ENCODE peak calls at places on chromosomes 2 and 18, in seven cellular contexts. Y, T, U, Q, I, P and A are unnamed samples.

GRCh38 chr18:78528437-78529228 is 451.0 kb upstream of the SALL3 start:
- DNase-seq in Y (no peak), T (no peak), U (no peak), Q (no peak), I (no peak), P (no peak), A (no peak)

GRCh38 chr2:100596465-100596864 is 33.7 kb downstream of the PDCL3 start:
- DNase-seq in Y (no peak), T (no peak), U (no peak), Q (no peak), I (no peak), P (no peak), A (no peak)

GRCh38 chr2:240142859-240143258 is 2.4 kb upstream of the OTOS start:
- DNase-seq in Y (no peak), T (no peak), U (no peak), Q (no peak), I (no peak), P (no peak), A (no peak)

GRCh38 chr18:44130365-44130942 is 550.2 kb upstream of the SETBP1 start:
- DNase-seq in Y (peak), T (no peak), U (peak), Q (peak), I (peak), P (no peak), A (no peak)

GRCh38 chr2:118830886-118831285 is 16.6 kb downstream of the EN1 start:
- DNase-seq in Y (no peak), T (no peak), U (no peak), Q (no peak), I (no peak), P (no peak), A (no peak)

GRCh38 chr2:175373001-175373727 is 191.7 kb upstream of the ATP5MC3 start:
- DNase-seq in Y (no peak), T (peak), U (peak), Q (no peak), I (peak), P (no peak), A (no peak)

GRCh38 chr2:177147093-177147694 is 65.4 kb upstream of the HNRNPA3 start:
- DNase-seq in Y (no peak), T (peak), U (peak), Q (peak), I (peak), P (no peak), A (no peak)

GRCh38 chr2:73092146-73092783 is 20.5 kb downstream of the RAB11FIP5 start:
- DNase-seq in Y (no peak), T (no peak), U (no peak), Q (no peak), I (no peak), P (no peak), A (no peak)

GRCh38 chr2:223247136-223247535 is 195.1 kb downstream of the KCNE4 start:
- DNase-seq in Y (no peak), T (peak), U (peak), Q (no peak), I (peak), P (no peak), A (no peak)

GRCh38 chr2:155382781-155383180 is 684.3 kb downstream of the KCNJ3 start:
- DNase-seq in Y (no peak), T (no peak), U (no peak), Q (no peak), I (no peak), P (no peak), A (no peak)

GRCh38 chr2:11123856-11124759 is 31.2 kb upstream of the SLC66A3 start:
- DNase-seq in Y (no peak), T (peak), U (peak), Q (peak), I (peak), P (no peak), A (no peak)

GRCh38 chr2:187395276-187396015 is 52.6 kb downstream of the CALCRL start:
- DNase-seq in Y (no peak), T (no peak), U (no peak), Q (no peak), I (no peak), P (no peak), A (no peak)

GRCh38 chr2:75833386-75833785 is 122.7 kb upstream of the GCFC2 start:
- DNase-seq in Y (no peak), T (no peak), U (no peak), Q (no peak), I (no peak), P (no peak), A (no peak)

GRCh38 chr18:61203151-61203550 is 130.1 kb upstream of the CDH20 start:
- DNase-seq in Y (no peak), T (no peak), U (peak), Q (no peak), I (peak), P (no peak), A (no peak)

GRCh38 chr18:39806519-39806918 is 2148.5 kb upstream of the PIK3C3 start:
- DNase-seq in Y (no peak), T (peak), U (peak), Q (no peak), I (peak), P (no peak), A (no peak)

GRCh38 chr2:174078275-174078674 is 113.1 kb upstream of the SP3 start:
- DNase-seq in Y (no peak), T (peak), U (peak), Q (peak), I (peak), P (no peak), A (no peak)
- TF ChIP-seq CTCF in Y (peak), T (peak), U (peak), Q (peak), I (peak), P (peak), A (no peak)

GRCh38 chr2:55050133-55050994 is at the start of gene RTN4:
- DNase-seq in Y (peak), T (peak), U (peak), Q (peak), I (peak), P (peak), A (peak)
- TF ChIP-seq CTCF in Y (no peak), T (no peak), U (peak), Q (no peak), I (peak), P (peak), A (no peak)

GRCh38 chr2:38076250-38076709 is 329 bp upstream of the CYP1B1 start:
- DNase-seq in Y (peak), T (peak), U (peak), Q (peak), I (peak), P (peak), A (no peak)

GRCh38 chr2:38075436-38076249 is at the start of gene CYP1B1:
- DNase-seq in Y (peak), T (no peak), U (no peak), Q (peak), I (no peak), P (no peak), A (no peak)

GRCh38 chr2:38074775-38075435 is 1.0 kb downstream of the CYP1B1 start:
- DNase-seq in Y (no peak), T (no peak), U (peak), Q (peak), I (peak), P (peak), A (no peak)

GRCh38 chr2:38077431-38077769 is 1.4 kb upstream of the CYP1B1 start:
- DNase-seq in Y (no peak), T (no peak), U (no peak), Q (no peak), I (no peak), P (no peak), A (no peak)

GRCh38 chr2:38076710-38077430 is 919 bp upstream of the CYP1B1 start:
- DNase-seq in Y (peak), T (peak), U (peak), Q (peak), I (peak), P (peak), A (no peak)
- TF ChIP-seq CTCF in Y (peak), T (peak), U (peak), Q (no peak), I (no peak), P (peak), A (no peak)

DNA sequence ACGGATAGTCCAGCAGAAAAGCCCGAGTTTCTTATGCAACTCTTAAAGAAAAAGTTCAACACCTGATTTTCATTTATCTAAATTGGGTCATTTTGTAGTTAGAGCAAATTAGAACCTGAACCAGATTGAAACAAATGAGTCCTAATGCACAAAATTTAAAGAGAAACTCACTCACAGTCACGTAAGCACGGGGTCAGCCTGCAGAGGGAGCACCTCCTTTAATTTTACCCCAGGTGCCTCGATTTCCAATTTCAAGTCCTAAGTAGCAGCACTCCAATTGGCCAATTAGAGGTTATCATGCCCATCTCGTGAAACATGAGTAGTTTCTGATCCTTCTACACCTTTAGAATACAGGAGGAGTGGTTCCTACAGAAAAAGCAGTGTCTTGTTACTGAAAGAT is 1929.7 kb upstream of the LRRTM1 start:
- DNase-seq in Y (no peak), T (no peak), U (no peak), Q (no peak), I (no peak), P (no peak), A (no peak)
- TF ChIP-seq CTCF in Y (no peak), T (no peak), U (no peak), Q (no peak), I (no peak), P (no peak), A (no peak)

DNA sequence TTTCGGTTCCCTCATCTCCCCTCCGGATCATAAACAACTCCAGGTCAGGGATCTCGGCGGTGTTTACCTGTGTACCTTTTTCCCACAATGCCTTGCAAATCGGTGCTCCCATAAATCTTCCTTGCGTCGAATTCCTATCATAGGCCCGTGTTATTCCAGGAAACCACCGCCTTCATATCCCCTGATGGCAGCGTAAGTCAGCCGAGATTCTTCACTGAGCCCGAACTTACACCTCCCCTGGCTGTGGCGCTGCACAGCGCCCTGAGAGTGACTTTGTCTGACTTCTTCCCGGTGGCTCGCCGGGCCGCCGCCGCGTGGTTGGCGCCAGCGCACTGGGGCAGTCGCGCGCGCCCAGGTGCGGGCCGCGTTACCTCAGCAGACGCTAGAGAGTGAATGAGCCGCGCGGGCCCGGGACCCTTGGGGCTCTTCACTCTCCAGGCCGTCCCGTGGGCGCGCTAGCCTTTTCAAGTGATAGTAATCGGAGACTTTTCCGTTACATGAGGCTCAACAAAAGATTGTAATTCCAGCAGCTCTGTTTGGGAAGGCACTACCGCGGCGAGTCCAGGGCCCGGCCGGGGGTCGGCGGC is 101.6 kb downstream of the SPTBN1 start:
- DNase-seq in Y (no peak), T (no peak), U (peak), Q (peak), I (peak), P (peak), A (no peak)
- TF ChIP-seq CTCF in Y (no peak), T (no peak), U (peak), Q (peak), I (no peak), P (peak), A (no peak)

DNA sequence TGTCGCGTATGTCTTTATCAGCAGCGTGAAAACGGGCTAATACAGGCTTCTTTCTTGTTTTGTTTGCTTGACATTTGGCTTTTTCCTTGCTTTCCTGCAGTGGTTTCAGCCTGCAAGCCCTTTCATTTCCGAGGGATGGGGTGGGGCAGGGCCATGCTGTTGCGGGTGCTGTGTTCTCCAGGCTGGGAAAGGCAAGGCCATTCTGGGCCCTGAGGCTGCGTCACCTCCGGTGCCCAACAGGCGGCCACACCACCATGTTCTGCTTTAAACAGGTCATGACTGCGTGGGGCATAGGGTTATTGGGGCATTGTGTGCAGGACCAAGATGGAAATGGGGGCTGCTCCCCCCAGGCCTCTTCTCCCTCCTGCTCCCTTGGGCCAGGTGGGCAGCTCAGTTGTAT is 38.6 kb upstream of the PLB1 start:
- DNase-seq in Y (no peak), T (no peak), U (no peak), Q (no peak), I (no peak), P (no peak), A (no peak)
- TF ChIP-seq CTCF in Y (no peak), T (peak), U (no peak), Q (no peak), I (no peak), P (no peak), A (no peak)

GRCh38 chr2:184524551-184525382 is 73.6 kb upstream of the ZNF804A start:
- DNase-seq in Y (no peak), T (no peak), U (no peak), Q (no peak), I (no peak), P (no peak), A (no peak)

GRCh38 chr2:184523732-184524131 is 74.6 kb upstream of the ZNF804A start:
- DNase-seq in Y (no peak), T (no peak), U (no peak), Q (no peak), I (no peak), P (no peak), A (no peak)

GRCh38 chr2:184528119-184528518 is 70.2 kb upstream of the ZNF804A start:
- DNase-seq in Y (no peak), T (no peak), U (no peak), Q (no peak), I (no peak), P (no peak), A (no peak)

GRCh38 chr2:184530239-184530638 is 68.1 kb upstream of the ZNF804A start:
- DNase-seq in Y (no peak), T (no peak), U (no peak), Q (no peak), I (no peak), P (no peak), A (no peak)

DNA sequence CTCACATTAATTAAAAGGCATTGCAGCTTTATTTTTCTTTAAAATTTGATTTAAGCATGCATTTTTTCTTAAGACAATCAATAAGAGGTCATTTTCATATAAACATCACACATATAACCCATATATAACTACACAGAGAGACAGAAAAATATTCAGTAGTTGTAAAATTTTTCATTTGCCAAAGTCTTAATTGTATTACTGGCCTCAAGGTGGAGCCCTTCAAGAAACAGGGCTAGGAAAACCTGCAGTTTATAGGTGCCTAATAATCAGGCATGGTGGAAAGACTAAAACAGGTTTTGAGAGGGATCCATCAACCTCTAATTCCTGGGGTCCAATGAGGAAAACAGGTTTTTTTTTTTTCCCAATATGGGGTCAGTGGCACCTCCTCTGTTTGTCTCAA is 71.3 kb upstream of the ZNF804A start:
- DNase-seq in Y (no peak), T (no peak), U (no peak), Q (no peak), I (no peak), P (no peak), A (no peak)
- TF ChIP-seq CTCF in Y (no peak), T (no peak), U (peak), Q (no peak), I (no peak), P (no peak), A (no peak)